ENCODE peak calls at places on chromosomes 16 and 17, in seven cellular contexts. S is progenitor cell of endocrine pancreas; E is left ventricle myocardium superior; F is iris pigment epithelial cell; Z is upper lobe of right lung; K is stimulated activated CD8-positive, alpha-beta memory T cell treated with anti-CD3 and anti-CD28 coated beads, Interleukin-2, amount 100 ng/mL, for 48 hours; P is DMS79 treated with DMSO at 0.1 percent for 48 hours. I is an unnamed sample.

GRCh38 chr17:52762147-52762793 is 603.8 kb upstream of the CA10 start:
- DNase-seq in F (no peak), E (peak), Z (no peak), K (no peak), P (no peak), S (no peak), I (no peak)

GRCh38 chr17:79537686-79538085 is 73.2 kb downstream of the RBFOX3 start:
- DNase-seq in P (no peak), E (no peak), K (no peak), S (no peak), Z (no peak), F (no peak), I (no peak)

GRCh38 chr16:83727018-83727417 is 80.8 kb upstream of the HSBP1 start:
- DNase-seq in Z (no peak), P (no peak), E (no peak), K (no peak), F (peak), S (no peak), I (no peak)

GRCh38 chr16:24539850-24540484 is 601 bp downstream of the RBBP6 start:
- DNase-seq in E (peak), S (no peak), Z (peak), F (peak), K (peak), P (no peak), I (peak)

GRCh38 chr16:14501331-14502255 is 128.5 kb downstream of the PARN start:
- DNase-seq in K (no peak), Z (peak), F (peak), S (no peak), E (peak), P (peak), I (peak)

GRCh38 chr17:8020251-8020650 is 17.8 kb downstream of the GUCY2D start:
- DNase-seq in S (no peak), E (no peak), P (no peak), F (no peak), K (no peak), Z (peak), I (no peak)

GRCh38 chr17:41910701-41911391 is 7.9 kb downstream of the ACLY start:
- DNase-seq in P (no peak), F (peak), K (no peak), Z (no peak), S (no peak), E (no peak), I (no peak)

GRCh38 chr17:41777579-41778188 is 8.8 kb downstream of the JUP start:
- DNase-seq in E (peak), P (peak), F (peak), S (no peak), Z (peak), K (no peak), I (peak)

GRCh38 chr16:50841081-50841886 is 99.4 kb downstream of the CYLD start:
- DNase-seq in K (peak), P (no peak), E (no peak), Z (no peak), F (peak), S (peak), I (no peak)

GRCh38 chr17:59493867-59494266 is 71.5 kb upstream of the DHX40 start:
- DNase-seq in Z (no peak), E (no peak), F (no peak), K (no peak), P (no peak), S (no peak), I (no peak)

GRCh38 chr17:55424893-55425540 is 3.4 kb upstream of the MMD start:
- DNase-seq in S (no peak), K (no peak), F (no peak), Z (no peak), E (no peak), P (no peak), I (no peak)